ENCODE peak calls at places on chromosomes 11 and 22, in four cellular contexts. R is K562, P is GM12878, W is HepG2. F is an unnamed sample.
A peak's percentile ranks its signal among the peaks of the same experiment; 100 is the strongest.

GRCh38 chr22:23555118-23555517 is 25.0 kb downstream of the IGLL1 start:
- DNase-seq in W (no peak), P (no peak), R (no peak), F (no peak)

GRCh38 chr11:123137496-123138270 is 57.4 kb downstream of the CLMP start:
- DNase-seq in R (no peak), P (no peak), W (no peak), F (peak; percentile 78)

GRCh38 chr11:93225642-93226041 is 27.9 kb upstream of the SLC36A4 start:
- DNase-seq in P (no peak), R (no peak), W (no peak), F (no peak)

GRCh38 chr22:41917906-41918791 is 3.3 kb upstream of the SHISA8 start:
- DNase-seq in R (no peak), W (no peak), P (no peak), F (no peak)

GRCh38 chr11:119486691-119487259 is 63.8 kb upstream of the THY1 start:
- DNase-seq in R (no peak), P (no peak), W (no peak), F (no peak)

GRCh38 chr22:41094036-41094435 is 1.6 kb downstream of the EP300 start:
- DNase-seq in P (no peak), R (no peak), W (peak; percentile 31), F (no peak)

GRCh38 chr11:33500865-33501479 is 199.7 kb downstream of the C11orf91 start:
- DNase-seq in R (peak; percentile 22), P (no peak), W (peak; percentile 9), F (no peak)

GRCh38 chr11:33709471-33709870 is 8.8 kb upstream of the C11orf91 start:
- DNase-seq in R (no peak), P (no peak), W (no peak), F (no peak)

GRCh38 chr11:10329935-10330334 is 25.1 kb downstream of the ADM start:
- DNase-seq in W (no peak), P (no peak), R (no peak), F (no peak)

GRCh38 chr22:45310331-45311032 is 748 bp downstream of the FAM118A start:
- DNase-seq in R (no peak), W (no peak), P (no peak), F (no peak)

GRCh38 chr11:73680687-73681086 is 34.3 kb downstream of the PLEKHB1 start:
- DNase-seq in R (no peak), P (no peak), W (no peak), F (no peak)

GRCh38 chr11:16392646-16393045 is 36.3 kb upstream of the SOX6 start:
- DNase-seq in W (no peak), R (no peak), P (no peak), F (no peak)

GRCh38 chr11:132042296-132042695 is 671.9 kb downstream of the NTM start:
- DNase-seq in R (no peak), P (no peak), W (no peak), F (no peak)

GRCh38 chr11:12683857-12684256 is 9.6 kb downstream of the TEAD1 start:
- DNase-seq in W (no peak), P (no peak), R (no peak), F (no peak)

GRCh38 chr11:121419839-121420238 is 32.3 kb upstream of the SORL1 start:
- DNase-seq in R (no peak), W (no peak), P (no peak), F (no peak)

GRCh38 chr11:65316311-65316978 is 1.8 kb downstream of the CDC42EP2 start:
- DNase-seq in R (no peak), W (no peak), P (no peak), F (no peak)

GRCh38 chr11:89293966-89294679 is 116.4 kb downstream of the TYR start:
- DNase-seq in R (no peak), W (no peak), P (no peak), F (peak; percentile 64)

GRCh38 chr22:49112661-49113626 is 714.7 kb downstream of the BRD1 start:
- DNase-seq in R (no peak), W (no peak), P (no peak), F (no peak)

GRCh38 chr11:69442012-69442806 is 39.3 kb upstream of the LINC01488 start:
- DNase-seq in W (no peak), R (no peak), P (no peak), F (no peak)

GRCh38 chr11:2511421-2512369 is 66.9 kb downstream of the KCNQ1 start:
- DNase-seq in P (no peak), R (peak; percentile 4), W (no peak), F (peak; percentile 7)
- TF ChIP-seq CREM in P (no peak), R (no peak), W (no peak), F (no peak)

GRCh38 chr11:36308577-36308976 is 12.5 kb downstream of the PRR5L start:
- DNase-seq in P (no peak), R (no peak), W (no peak), F (no peak)
- TF ChIP-seq SP1 in P (no peak), R (no peak), W (no peak), F (no peak)

GRCh38 chr22:39173050-39173706 is 20.7 kb upstream of the CBX7 start:
- DNase-seq in P (no peak), R (no peak), W (no peak), F (no peak)

GRCh38 chr22:39175127-39176066 is 22.9 kb upstream of the CBX7 start:
- DNase-seq in P (no peak), R (no peak), W (no peak), F (no peak)

GRCh38 chr22:39176067-39176621 is 23.7 kb upstream of the CBX7 start:
- DNase-seq in R (no peak), P (no peak), W (peak; percentile 72), F (peak; percentile 87)

GRCh38 chr22:39173787-39174497 is 21.5 kb upstream of the CBX7 start:
- DNase-seq in R (no peak), P (no peak), W (no peak), F (no peak)

DNA sequence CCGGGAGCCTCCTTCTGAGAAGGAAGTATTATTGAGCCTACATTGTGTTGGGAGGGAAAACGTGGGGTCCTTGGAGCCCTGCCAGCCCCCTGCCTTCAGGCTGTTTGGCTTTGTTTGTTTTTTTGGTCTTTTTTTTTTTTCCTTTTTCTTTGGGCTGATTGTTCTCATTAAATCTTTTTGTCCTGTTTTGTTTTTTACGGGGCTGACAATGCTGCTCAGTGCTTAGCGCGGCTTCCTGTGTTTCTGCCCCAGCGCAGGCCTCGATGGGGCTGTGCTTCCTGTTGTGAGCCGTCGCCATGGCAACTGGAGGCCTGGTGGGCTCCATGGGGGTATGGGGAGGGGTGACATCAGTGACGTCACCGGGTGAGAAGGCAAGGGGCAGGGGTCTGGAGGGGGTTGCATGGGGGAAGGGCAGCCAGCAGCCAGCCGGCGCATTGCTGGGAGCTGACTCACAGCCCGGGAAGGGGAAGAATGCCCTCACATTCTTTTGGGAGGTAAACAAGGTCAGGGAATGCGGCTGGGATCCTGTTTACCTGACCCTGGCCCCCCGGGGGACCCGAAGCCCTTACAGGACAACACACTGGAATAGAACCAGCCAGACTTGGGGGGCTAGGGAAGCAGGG is 22.1 kb upstream of the CBX7 start:
- DNase-seq in R (no peak), W (peak; percentile 93), P (no peak), F (peak; percentile 99)
- TF ChIP-seq CREM in R (peak; percentile 27), W (peak; percentile 83), P (no peak), F (peak; percentile 89)

DNA sequence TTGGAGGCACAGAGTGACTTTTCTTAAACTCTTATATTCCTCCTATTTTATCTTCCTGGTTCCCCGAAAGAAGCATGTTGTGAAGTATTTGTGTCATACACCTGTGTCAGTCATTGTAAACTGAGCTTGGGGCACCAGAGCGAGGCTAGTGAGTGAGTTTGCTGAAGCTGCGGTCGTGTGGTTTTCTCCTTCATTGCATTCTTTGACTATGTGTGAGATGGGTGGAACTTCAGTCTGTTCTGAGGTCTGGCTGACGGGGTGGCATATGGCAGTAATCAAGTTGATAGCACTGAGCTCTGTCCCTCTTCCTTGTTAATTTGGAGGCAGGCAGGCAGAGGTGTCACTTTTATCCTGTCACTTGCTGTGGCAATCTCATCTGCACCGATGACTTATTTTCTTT is 4.2 kb downstream of the VPS26B start:
- DNase-seq in W (no peak), P (peak; percentile 83), R (no peak), F (no peak)
- TF ChIP-seq SP1 in W (no peak), P (no peak), R (no peak), F (no peak)

DNA sequence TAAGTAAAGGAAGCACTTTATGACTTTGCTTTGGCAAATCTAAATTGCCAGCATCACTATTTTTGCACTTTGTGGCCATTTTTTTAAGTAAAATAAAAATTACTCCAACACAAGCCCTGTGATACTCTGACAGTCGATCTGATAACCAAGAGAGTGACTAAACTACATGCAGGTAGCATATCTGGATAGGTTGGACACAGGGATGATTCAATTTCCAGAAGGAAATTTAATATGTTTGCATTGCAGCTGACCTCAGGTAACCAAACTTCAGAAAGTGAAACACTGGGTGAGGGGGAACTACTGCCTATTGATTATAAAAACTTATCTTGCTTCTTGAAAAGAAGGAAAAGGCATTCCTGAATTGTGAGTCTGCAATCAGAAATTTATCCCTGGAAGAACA is 13.9 kb downstream of the OR5B3 start:
- DNase-seq in W (peak; percentile 2), P (no peak), R (no peak), F (no peak)
- TF ChIP-seq CREM in W (no peak), P (no peak), R (no peak), F (no peak)

GRCh38 chr11:130211781-130212401 is 52.3 kb downstream of the ST14 start:
- DNase-seq in W (no peak), P (no peak), R (no peak), F (peak; percentile 9)

GRCh38 chr11:130209128-130209932 is 49.7 kb downstream of the ST14 start:
- DNase-seq in P (no peak), R (no peak), W (no peak), F (peak; percentile 9)

GRCh38 chr11:130208241-130209127 is 48.9 kb downstream of the ST14 start:
- DNase-seq in P (no peak), R (no peak), W (no peak), F (peak; percentile 8)

GRCh38 chr11:130211144-130211543 is 51.6 kb downstream of the ST14 start:
- DNase-seq in W (no peak), R (no peak), P (no peak), F (no peak)

GRCh38 chr11:130209944-130210854 is 50.6 kb downstream of the ST14 start:
- DNase-seq in R (peak; percentile 4), W (no peak), P (no peak), F (peak; percentile 8)
- TF ChIP-seq SP1 in R (no peak), W (no peak), P (no peak), F (no peak)

DNA sequence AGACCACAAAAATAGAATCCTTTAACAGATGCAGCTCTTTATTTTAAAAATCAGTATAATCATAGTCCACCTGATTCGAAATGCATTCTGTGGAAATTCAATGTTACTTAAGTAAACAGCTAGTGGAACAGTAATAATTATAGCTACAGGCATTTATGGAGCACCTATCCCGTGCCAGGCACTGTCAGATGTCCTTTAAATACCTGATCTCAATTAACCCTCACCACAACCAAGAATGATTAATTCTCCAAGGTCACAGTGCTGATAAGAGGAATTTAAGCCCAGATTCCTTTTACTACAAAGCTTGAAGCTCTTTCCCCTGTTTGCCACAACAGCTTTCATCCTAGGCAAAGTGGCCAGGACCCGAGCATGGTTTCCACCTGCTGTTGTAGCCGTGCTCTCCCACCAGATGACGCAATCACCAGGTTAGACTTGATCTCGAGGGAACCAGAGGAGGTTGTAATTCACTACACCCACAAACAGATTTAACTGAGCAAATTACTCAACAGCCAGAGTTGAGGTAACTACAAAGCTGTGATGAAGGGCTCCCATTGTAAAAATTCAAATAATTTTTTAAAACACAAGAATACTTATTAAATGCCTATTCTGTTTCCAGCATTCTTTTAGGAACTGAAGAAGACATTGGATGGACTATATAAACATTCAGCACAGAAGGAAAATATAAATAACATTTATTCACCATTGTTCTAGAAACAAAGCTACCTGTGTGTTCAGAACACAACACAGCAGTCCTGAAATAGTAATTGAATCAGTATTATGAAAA is 10.3 kb downstream of the PRDM10 start:
- DNase-seq in W (peak; percentile 82), R (peak; percentile 46), P (no peak), F (peak; percentile 66)
- TF ChIP-seq CREM in W (no peak), R (peak; percentile 20), P (no peak), F (no peak)

GRCh38 chr11:57474751-57475115 is 14.4 kb downstream of the RTN4RL2 start:
- DNase-seq in R (no peak), P (no peak), W (no peak), F (no peak)
- TF ChIP-seq SP1 in R (no peak), P (no peak), W (no peak), F (no peak)

F was measured in WTC11.